ENCODE peak calls at places on chromosomes 1 and 21, in seven cellular contexts. G is fibroblast of lung, M is heart right ventricle, E is lung, Z is cardiac muscle cell, X is SK-N-SH, O is heart left ventricle. Q is an unnamed sample.

GRCh38 chr1:222817529-222817928 is 2.7 kb downstream of the DISP1 start:
- DNase-seq in Z (no peak), E (no peak), G (peak; percentile 99), M (no peak), O (peak; percentile 32), X (peak; percentile 11), Q (no peak)

GRCh38 chr1:27408151-27408550 is 15.7 kb downstream of the GPR3 start:
- DNase-seq in O (no peak), Z (no peak), E (no peak), M (no peak), G (no peak), X (no peak), Q (no peak)

GRCh38 chr1:85259866-85260345 is 444 bp upstream of the C1orf52 start:
- DNase-seq in G (peak; percentile 66), Z (no peak), O (peak; percentile 40), M (no peak), X (no peak), E (peak; percentile 36), Q (no peak)

GRCh38 chr1:14240265-14240664 is 358.2 kb upstream of the KAZN start:
- DNase-seq in E (no peak), Z (no peak), X (no peak), G (no peak), M (no peak), O (no peak), Q (no peak)

GRCh38 chr21:26788783-26789182 is 56.4 kb downstream of the ADAMTS1 start:
- DNase-seq in X (no peak), G (peak; percentile 95), Z (no peak), M (no peak), E (no peak), O (peak; percentile 63), Q (no peak)

GRCh38 chr21:38820471-38821239 is 14.9 kb downstream of the ETS2 start:
- DNase-seq in O (no peak), Z (no peak), E (peak; percentile 72), M (no peak), X (no peak), G (peak; percentile 62), Q (no peak)

GRCh38 chr1:162349635-162350330 is 26.9 kb downstream of the SPATA46 start:
- DNase-seq in O (no peak), Z (no peak), G (peak; percentile 17), X (no peak), M (no peak), E (no peak), Q (no peak)

GRCh38 chr1:82052563-82052962 is 251.8 kb downstream of the ADGRL2 start:
- DNase-seq in G (peak; percentile 14), Z (no peak), O (no peak), M (no peak), E (no peak), X (no peak), Q (no peak)

GRCh38 chr1:24864409-24864808 is 65.7 kb downstream of the RUNX3 start:
- DNase-seq in O (no peak), Z (peak; percentile 54), G (no peak), M (no peak), E (peak; percentile 26), X (no peak), Q (no peak)

GRCh38 chr1:201535046-201535777 is 3.7 kb upstream of the NAV1 start:
- DNase-seq in Z (no peak), O (no peak), G (peak; percentile 38), X (no peak), M (no peak), E (no peak), Q (no peak)

GRCh38 chr1:226825037-226825745 is 45.2 kb upstream of the PSEN2 start:
- DNase-seq in E (no peak), M (no peak), Z (no peak), X (no peak), O (no peak), G (no peak), Q (no peak)

GRCh38 chr1:31522556-31522845 is 53.8 kb upstream of the TINAGL1 start:
- DNase-seq in O (no peak), E (no peak), M (no peak), G (no peak), X (no peak), Z (no peak), Q (no peak)

GRCh38 chr1:119582801-119583200 is 65.3 kb downstream of the ZNF697 start:
- DNase-seq in O (peak; percentile 46), Z (peak; percentile 64), G (peak; percentile 65), E (peak; percentile 47), X (peak; percentile 19), M (peak; percentile 27), Q (peak; percentile 21)

GRCh38 chr1:55582078-55582477 is 366.9 kb upstream of the USP24 start:
- DNase-seq in X (no peak), O (no peak), Z (no peak), E (no peak), G (no peak), M (no peak), Q (no peak)
- H3K4me1 ChIP-seq in X (peaks cover 20% of the 10 kb centered on the region), O (peaks cover 12% of the 10 kb centered on the region), Z (no peaks in the 10 kb centered on the region), E (no peaks in the 10 kb centered on the region), G (peaks cover 12% of the 10 kb centered on the region), M (peaks cover 5% of the 10 kb centered on the region), Q (peaks cover 11% of the 10 kb centered on the region)

DNA sequence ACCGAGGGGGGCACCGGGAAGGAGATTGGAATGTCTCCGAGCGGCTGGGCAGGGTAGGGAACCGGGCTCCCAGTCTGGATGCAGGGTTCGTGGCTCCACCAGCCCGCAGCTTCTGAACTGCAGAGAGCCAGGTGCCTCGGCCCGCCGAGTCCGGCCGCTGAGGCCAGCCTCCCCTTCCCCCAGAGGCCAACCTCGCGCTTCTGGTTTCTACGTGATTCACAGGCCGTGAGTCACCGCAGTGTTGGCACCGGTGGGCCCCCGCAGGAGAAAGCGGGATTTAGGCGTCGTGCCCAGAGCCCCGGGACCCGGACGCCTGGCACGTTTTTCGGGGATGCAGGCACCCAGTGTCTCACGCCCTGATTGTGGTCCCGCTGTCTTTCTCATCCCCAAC is 458 bp downstream of the CRABP2 start:
- DNase-seq in O (peak; percentile 60), E (no peak), X (no peak), M (no peak), Z (no peak), G (peak; percentile 67), Q (no peak)
- H3K4me1 ChIP-seq in O (peaks cover 50% of the 10 kb centered on the region), E (no peaks in the 10 kb centered on the region), X (peaks cover 87% of the 10 kb centered on the region), M (peaks cover 43% of the 10 kb centered on the region), Z (peaks cover 42% of the 10 kb centered on the region), G (peaks cover 35% of the 10 kb centered on the region), Q (peaks cover 52% of the 10 kb centered on the region)

GRCh38 chr1:230848235-230848634 is 20.1 kb downstream of the C1orf198 start:
- DNase-seq in Z (no peak), O (no peak), X (no peak), M (no peak), E (no peak), G (no peak), Q (no peak)
- H3K4me1 ChIP-seq in Z (peaks cover 48% of the 10 kb centered on the region), O (peaks cover 66% of the 10 kb centered on the region), X (peaks cover 23% of the 10 kb centered on the region), M (peaks cover 35% of the 10 kb centered on the region), E (peaks cover 23% of the 10 kb centered on the region), G (peaks cover 23% of the 10 kb centered on the region), Q (no peaks in the 10 kb centered on the region)

GRCh38 chr1:58586296-58586695 is 9.2 kb upstream of the TACSTD2 start:
- DNase-seq in M (no peak), X (no peak), O (no peak), G (no peak), Z (no peak), E (no peak), Q (no peak)

GRCh38 chr1:58585591-58586151 is 8.6 kb upstream of the TACSTD2 start:
- DNase-seq in G (peak; percentile 74), M (no peak), Z (no peak), O (no peak), X (no peak), E (peak; percentile 67), Q (no peak)

GRCh38 chr1:58583496-58583895 is 6.4 kb upstream of the TACSTD2 start:
- DNase-seq in Z (no peak), M (no peak), E (no peak), G (no peak), X (no peak), O (no peak), Q (no peak)

GRCh38 chr1:58585166-58585565 is 8.1 kb upstream of the TACSTD2 start:
- DNase-seq in E (no peak), G (no peak), O (no peak), Z (no peak), M (no peak), X (no peak), Q (no peak)

GRCh38 chr1:58584082-58584895 is 7.2 kb upstream of the TACSTD2 start:
- DNase-seq in M (peak; percentile 20), Z (peak; percentile 64), E (peak; percentile 87), X (no peak), O (peak; percentile 57), G (peak; percentile 96), Q (no peak)
- H3K4me1 ChIP-seq in M (peaks cover 29% of the 10 kb centered on the region), Z (no peaks in the 10 kb centered on the region), E (no peaks in the 10 kb centered on the region), X (no peaks in the 10 kb centered on the region), O (peaks cover 20% of the 10 kb centered on the region), G (peaks cover 26% of the 10 kb centered on the region), Q (no peaks in the 10 kb centered on the region)

DNA sequence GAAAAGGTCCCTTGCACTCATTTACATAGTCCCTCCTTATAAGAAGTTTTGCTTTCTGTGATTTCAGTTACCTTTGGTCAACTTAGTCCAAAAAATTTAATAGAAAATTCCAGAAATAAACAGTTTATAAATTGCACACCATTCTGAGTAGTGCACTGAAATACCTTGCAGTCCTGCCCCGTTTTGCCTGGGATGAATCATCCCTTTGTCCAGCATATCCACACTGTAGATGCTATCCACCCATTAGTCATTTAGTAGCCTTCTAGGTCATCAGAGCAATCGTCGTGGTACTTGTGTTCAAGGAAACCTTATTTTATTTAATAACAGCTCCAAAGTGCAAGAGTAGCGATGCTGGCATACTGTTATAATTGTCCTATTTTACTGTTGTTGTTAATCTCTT is 38.0 kb downstream of the SPRTN start:
- DNase-seq in E (no peak), Z (no peak), O (no peak), M (no peak), G (no peak), X (no peak), Q (no peak)
- H3K4me1 ChIP-seq in E (peaks cover 26% of the 10 kb centered on the region), Z (peaks cover 10% of the 10 kb centered on the region), O (peaks cover 53% of the 10 kb centered on the region), M (peaks cover 44% of the 10 kb centered on the region), G (no peaks in the 10 kb centered on the region), X (peaks cover 2% of the 10 kb centered on the region), Q (no peaks in the 10 kb centered on the region)

GRCh38 chr1:186420311-186420710 is 40.6 kb downstream of the PDC start:
- DNase-seq in M (no peak), O (no peak), G (peak; percentile 47), X (no peak), E (no peak), Z (no peak), Q (no peak)
- H3K4me1 ChIP-seq in M (peaks cover 4% of the 10 kb centered on the region), O (peaks cover 6% of the 10 kb centered on the region), G (no peaks in the 10 kb centered on the region), X (no peaks in the 10 kb centered on the region), E (peaks cover 2% of the 10 kb centered on the region), Z (no peaks in the 10 kb centered on the region), Q (no peaks in the 10 kb centered on the region)